ENCODE peak calls at places on chromosomes 12 and 14, in seven cellular contexts. F is brain microvascular endothelial cell, T is dorsolateral prefrontal cortex, W is right atrium auricular region, O is fibroblast of pulmonary artery, A is lower leg skin, R is AG04449. G is an unnamed sample.
A peak's percentile ranks its signal among the peaks of the same experiment; 100 is the strongest.

GRCh38 chr12:75814856-75815754 is 216.5 kb downstream of the PHLDA1 start:
- DNase-seq in F (peak; percentile 95), T (no peak), W (no peak), O (peak; percentile 98), A (no peak), R (peak; percentile 84), G (peak; percentile 88)

GRCh38 chr14:104549536-104550339 is 29.8 kb upstream of the C14orf180 start:
- DNase-seq in F (no peak), T (no peak), W (no peak), O (no peak), A (no peak), R (no peak), G (no peak)

GRCh38 chr12:53994268-53994690 is 5.7 kb upstream of the HOXC9 start:
- DNase-seq in F (no peak), T (no peak), W (no peak), O (no peak), A (no peak), R (no peak), G (no peak)

GRCh38 chr12:109573914-109574244 is 285 bp downstream of the MVK start:
- DNase-seq in F (no peak), T (no peak), W (no peak), O (no peak), A (no peak), R (no peak), G (no peak)

GRCh38 chr14:69542311-69542710 is 32.4 kb downstream of the CCDC177 start:
- DNase-seq in F (no peak), T (peak; percentile 48), W (no peak), O (no peak), A (no peak), R (no peak), G (no peak)

GRCh38 chr14:59187802-59188460 is 536 bp upstream of the DAAM1 start:
- DNase-seq in F (no peak), T (peak; percentile 40), W (peak; percentile 67), O (no peak), A (no peak), R (no peak), G (no peak)

GRCh38 chr12:131211279-131211938 is 257.7 kb downstream of the ADGRD1 start:
- DNase-seq in F (no peak), T (no peak), W (no peak), O (no peak), A (no peak), R (no peak), G (no peak)

GRCh38 chr14:71529855-71530254 is 402.4 kb upstream of the RGS6 start:
- DNase-seq in F (peak; percentile 54), T (no peak), W (peak; percentile 71), O (peak; percentile 69), A (peak; percentile 34), R (no peak), G (no peak)

GRCh38 chr12:76259660-76260389 is 88.4 kb downstream of the BBS10 start:
- DNase-seq in F (peak; percentile 77), T (no peak), W (no peak), O (peak; percentile 94), A (peak; percentile 60), R (peak; percentile 61), G (no peak)

GRCh38 chr12:62632521-62632920 is 165.9 kb downstream of the MON2 start:
- DNase-seq in F (no peak), T (peak; percentile 25), W (no peak), O (no peak), A (peak; percentile 58), R (no peak), G (no peak)

GRCh38 chr12:62627181-62627580 is 160.6 kb downstream of the MON2 start:
- DNase-seq in F (no peak), T (no peak), W (no peak), O (no peak), A (no peak), R (no peak), G (no peak)

GRCh38 chr12:62631531-62632520 is 165.2 kb downstream of the MON2 start:
- DNase-seq in F (peak; percentile 81), T (peak; percentile 54), W (peak; percentile 83), O (peak; percentile 80), A (peak; percentile 51), R (peak; percentile 24), G (no peak)

GRCh38 chr12:62629413-62629812 is 162.8 kb downstream of the MON2 start:
- DNase-seq in F (no peak), T (no peak), W (no peak), O (no peak), A (no peak), R (no peak), G (no peak)

DNA sequence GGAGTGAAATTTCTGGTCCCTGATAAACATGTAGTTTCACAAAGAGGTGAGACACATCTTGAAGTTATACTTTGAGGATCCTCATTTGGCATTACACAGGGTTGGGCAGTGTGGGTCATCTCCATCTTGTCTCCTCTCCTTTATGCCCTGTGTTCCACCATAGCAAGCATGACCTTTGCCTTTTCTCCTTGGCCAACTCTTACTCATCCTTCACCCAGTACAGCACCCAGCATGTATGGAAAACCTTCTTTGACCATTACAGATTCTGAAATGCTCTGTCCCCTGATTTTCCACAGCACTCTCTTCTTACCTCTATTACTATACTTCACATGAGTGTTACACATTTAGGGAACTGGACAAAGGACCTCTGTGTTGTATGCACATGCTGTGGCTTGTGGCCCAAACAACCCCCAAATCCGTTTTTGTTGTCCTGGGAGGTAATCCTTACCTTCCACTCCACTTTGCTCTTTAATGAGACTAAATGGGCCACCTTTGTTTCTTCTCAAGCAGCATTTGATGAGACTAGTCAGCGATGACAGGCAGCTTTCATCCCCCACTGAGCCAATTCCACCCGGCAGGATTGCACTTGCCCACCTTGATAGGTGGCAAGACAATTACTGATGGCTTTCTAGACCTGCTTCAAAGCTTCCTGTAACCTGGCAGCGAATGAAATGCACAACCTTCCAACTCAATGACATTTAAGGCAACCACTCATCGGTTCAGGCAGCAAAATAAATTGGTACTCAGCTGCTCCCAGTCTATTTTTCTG is 163.5 kb downstream of the MON2 start:
- DNase-seq in F (no peak), T (no peak), W (no peak), O (no peak), A (no peak), R (no peak), G (no peak)
- H3K4me3 ChIP-seq in F (no peak overlapping the region), T (no peak overlapping the region), W (no peak overlapping the region), O (no peak overlapping the region), A (no peak overlapping the region), R (no peak overlapping the region), G (no peak overlapping the region)

DNA sequence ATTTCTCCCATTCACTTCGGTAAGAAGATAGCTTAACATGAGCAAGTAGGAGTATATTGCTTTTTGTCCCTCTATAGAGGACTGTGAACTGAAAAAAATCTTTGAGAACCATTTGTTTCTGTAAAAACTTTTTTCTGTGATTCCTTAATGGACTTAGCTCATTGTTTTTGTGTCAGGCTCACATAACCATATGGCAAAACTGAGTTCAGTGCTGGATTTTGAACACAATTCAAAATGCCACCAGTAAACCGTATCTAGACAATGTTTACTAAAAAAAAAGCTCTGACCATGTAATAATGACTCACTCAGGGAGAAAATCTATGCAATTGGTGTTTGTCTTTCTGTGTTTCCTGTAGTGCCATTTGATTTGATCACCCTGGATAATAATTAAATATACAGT is 5.2 kb downstream of the TRHDE start:
- DNase-seq in F (no peak), T (no peak), W (no peak), O (no peak), A (no peak), R (no peak), G (no peak)
- H3K4me3 ChIP-seq in F (no peak overlapping the region), T (peak overlapping the region; percentile 77), W (no peak overlapping the region), O (no peak overlapping the region), A (no peak overlapping the region), R (peak overlapping the region; percentile 21), G (peak overlapping the region; percentile 90)

GRCh38 chr14:80930836-80931389 is 10.6 kb downstream of the CEP128 start:
- DNase-seq in F (peak; percentile 84), T (no peak), W (no peak), O (peak; percentile 86), A (no peak), R (peak; percentile 82), G (peak; percentile 93)

GRCh38 chr14:80933282-80933681 is 8.3 kb downstream of the CEP128 start:
- DNase-seq in F (no peak), T (no peak), W (no peak), O (no peak), A (no peak), R (no peak), G (no peak)

GRCh38 chr14:80927385-80927989 is 14.1 kb downstream of the CEP128 start:
- DNase-seq in F (no peak), T (no peak), W (no peak), O (no peak), A (no peak), R (no peak), G (no peak)

GRCh38 chr14:80926706-80927384 is 14.7 kb downstream of the CEP128 start:
- DNase-seq in F (peak; percentile 68), T (no peak), W (no peak), O (peak; percentile 27), A (no peak), R (peak; percentile 59), G (no peak)

DNA sequence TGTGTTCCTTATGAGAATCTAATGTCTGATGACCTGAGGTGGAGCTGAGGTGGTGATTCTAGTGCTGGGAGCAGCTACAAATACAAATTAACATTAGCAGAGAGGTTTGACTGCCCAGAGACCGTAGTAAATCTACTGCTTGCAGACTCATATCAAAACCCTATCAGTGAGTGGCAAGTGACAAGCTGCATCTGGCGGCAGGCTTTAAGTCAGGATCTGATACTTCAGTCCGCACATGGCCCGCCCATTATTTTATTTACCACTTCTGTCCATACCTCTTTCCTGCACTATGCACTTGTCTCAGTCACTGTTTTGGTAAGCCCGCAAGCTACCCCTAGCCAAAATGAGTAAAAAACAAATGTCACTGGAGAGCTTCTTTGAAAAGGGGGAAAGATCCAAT is 11.4 kb downstream of the CEP128 start:
- DNase-seq in F (no peak), T (no peak), W (no peak), O (no peak), A (no peak), R (no peak), G (no peak)
- H3K4me3 ChIP-seq in F (no peak overlapping the region), T (no peak overlapping the region), W (no peak overlapping the region), O (no peak overlapping the region), A (no peak overlapping the region), R (no peak overlapping the region), G (no peak overlapping the region)

GRCh38 chr14:28767851-28768548 is 1.4 kb downstream of the FOXG1 start:
- DNase-seq in F (no peak), T (no peak), W (no peak), O (no peak), A (no peak), R (no peak), G (no peak)
- H3K4me3 ChIP-seq in F (peak overlapping the region; percentile 15), T (peak overlapping the region; percentile 78), W (no peak overlapping the region), O (peak overlapping the region; percentile 30), A (no peak overlapping the region), R (no peak overlapping the region), G (no peak overlapping the region)

GRCh38 chr12:26156201-26156871 is 31.5 kb upstream of the BHLHE41 start:
- DNase-seq in F (no peak), T (no peak), W (no peak), O (no peak), A (no peak), R (no peak), G (no peak)
- H3K4me3 ChIP-seq in F (no peak overlapping the region), T (no peak overlapping the region), W (no peak overlapping the region), O (no peak overlapping the region), A (no peak overlapping the region), R (no peak overlapping the region), G (no peak overlapping the region)

DNA sequence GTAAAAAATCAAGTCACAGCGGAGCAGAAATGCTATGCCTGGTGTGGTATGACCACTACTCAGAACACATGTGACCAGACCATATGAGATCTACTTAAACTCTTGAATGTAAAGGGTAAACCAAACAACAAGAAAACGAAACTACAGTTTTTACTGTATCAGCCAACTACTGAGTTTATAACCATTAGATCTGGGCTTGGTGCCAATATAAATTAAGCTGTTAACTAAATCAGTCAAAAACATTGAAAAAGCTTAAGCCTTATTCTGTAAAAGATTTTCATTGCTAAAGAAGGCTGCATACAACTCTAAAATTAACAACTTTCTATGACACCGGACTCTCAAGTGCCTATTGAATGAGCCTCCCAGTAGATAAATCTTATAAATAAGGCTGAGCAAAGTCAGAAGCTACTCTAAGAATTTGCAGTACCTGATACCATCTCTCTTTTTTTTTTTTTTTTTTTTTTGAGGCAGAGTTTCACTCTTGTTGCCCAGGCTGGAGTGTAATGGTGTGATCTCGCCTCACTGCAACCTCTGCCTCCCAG is 35.4 kb downstream of the SPTLC2 start:
- DNase-seq in F (peak; percentile 35), T (no peak), W (no peak), O (peak; percentile 53), A (no peak), R (peak; percentile 74), G (no peak)
- H3K4me3 ChIP-seq in F (peak overlapping the region; percentile 30), T (peak overlapping the region; percentile 19), W (peak overlapping the region; percentile 2), O (peak overlapping the region; percentile 42), A (no peak overlapping the region), R (peak overlapping the region; percentile 19), G (peak overlapping the region; percentile 1)